ENCODE peak calls at places on chromosomes 4 and X, in five cellular contexts. V is fibroblast of mammary gland, D is lung, B is upper lobe of left lung, L is cardiac muscle cell. C is an unnamed sample.

GRCh38 chr4:132605551-132605950 is 543.5 kb upstream of the PCDH10 start:
- DNase-seq in V (no peak), D (no peak), B (no peak), L (no peak), C (no peak)

GRCh38 chrX:136168929-136169735 is 21.8 kb downstream of the FHL1 start:
- DNase-seq in V (peak; percentile 94), D (no peak), B (no peak), L (peak; percentile 26), C (peak; percentile 95)

GRCh38 chrX:129932792-129933321 is 26.9 kb downstream of the UTP14A start:
- DNase-seq in V (no peak), D (no peak), B (peak; percentile 21), L (no peak), C (peak; percentile 5)

GRCh38 chr4:123974419-123975105 is 578.0 kb downstream of the SPRY1 start:
- DNase-seq in V (no peak), D (no peak), B (no peak), L (no peak), C (no peak)

GRCh38 chrX:67648361-67648760 is 104.5 kb downstream of the AR start:
- DNase-seq in V (no peak), D (no peak), B (no peak), L (no peak), C (no peak)

GRCh38 chrX:129678176-129678880 is 23.6 kb upstream of the APLN start:
- DNase-seq in V (no peak), D (peak; percentile 35), B (peak; percentile 65), L (no peak), C (no peak)

GRCh38 chrX:102154218-102154860 is 1.4 kb downstream of the BEX5 start:
- DNase-seq in V (no peak), D (no peak), B (no peak), L (peak; percentile 5), C (no peak)

GRCh38 chr4:102420563-102421221 is 75.4 kb upstream of the SLC39A8 start:
- DNase-seq in V (peak; percentile 58), D (no peak), B (no peak), L (no peak), C (peak; percentile 72)

GRCh38 chr4:40124690-40125089 is 68.0 kb downstream of the N4BP2 start:
- DNase-seq in V (no peak), D (no peak), B (no peak), L (no peak), C (no peak)

GRCh38 chr4:40119344-40119743 is 62.7 kb downstream of the N4BP2 start:
- DNase-seq in V (no peak), D (no peak), B (no peak), L (no peak), C (no peak)

GRCh38 chr4:40121515-40121914 is 64.9 kb downstream of the N4BP2 start:
- DNase-seq in V (peak; percentile 88), D (no peak), B (peak; percentile 43), L (no peak), C (peak; percentile 25)

GRCh38 chr4:40122941-40123340 is 66.3 kb downstream of the N4BP2 start:
- DNase-seq in V (no peak), D (no peak), B (no peak), L (no peak), C (no peak)
- TF ChIP-seq CTCF in V (no peak), D (no peak), B (no peak), L (no peak), C (no peak)

DNA sequence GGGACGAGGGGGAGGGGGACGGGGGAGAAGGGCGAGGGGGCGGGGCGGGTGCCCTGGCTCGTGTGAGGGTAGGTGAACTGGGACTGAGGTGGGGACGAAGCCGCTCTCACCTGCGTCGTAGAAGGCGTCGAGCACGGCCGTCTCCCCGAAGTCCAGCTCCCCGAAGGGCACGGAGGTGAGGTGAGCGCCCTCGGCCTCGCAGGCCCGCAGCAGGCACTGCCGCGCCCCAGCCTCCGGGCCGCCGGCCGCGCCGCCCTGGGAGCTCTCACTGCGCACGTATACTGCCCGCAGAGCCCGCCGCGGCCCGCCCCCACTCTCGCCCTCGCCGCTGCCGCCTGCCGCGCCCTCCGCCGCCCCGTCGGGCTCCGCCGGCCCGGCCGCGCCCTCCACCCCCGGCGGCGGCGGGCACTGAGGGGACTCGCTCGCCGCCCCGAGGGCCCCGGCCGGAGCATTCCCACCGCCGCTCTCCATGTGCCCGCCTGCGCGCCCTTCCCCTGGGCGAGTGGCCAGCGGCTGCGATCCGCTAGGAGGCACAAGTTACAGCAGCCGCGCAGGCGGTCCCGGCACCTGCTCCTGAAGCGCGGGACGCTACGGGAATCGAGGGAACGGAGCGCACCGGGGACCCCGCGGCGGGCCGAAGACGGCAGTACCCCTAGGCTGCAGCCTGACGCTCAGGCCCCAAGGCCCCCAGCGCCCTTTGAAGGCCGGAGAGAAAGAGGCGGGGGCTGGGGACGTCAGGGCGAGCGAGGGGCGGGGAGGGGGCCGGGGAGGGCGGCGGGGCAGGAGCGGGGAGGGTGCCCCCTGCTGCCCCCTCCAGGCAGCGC is at the start of gene MAP3K15:
- DNase-seq in V (peak; percentile 3), D (peak; percentile 32), B (peak; percentile 42), L (peak; percentile 58), C (peak; percentile 2)
- TF ChIP-seq CTCF in V (no peak), D (no peak), B (peak; percentile 30), L (no peak), C (no peak)

GRCh38 chrX:144214651-144215050 is 330.8 kb downstream of the UBE2NL start:
- DNase-seq in V (no peak), D (no peak), B (no peak), L (no peak), C (no peak)

GRCh38 chrX:144219035-144219434 is 335.2 kb downstream of the UBE2NL start:
- DNase-seq in V (no peak), D (peak; percentile 32), B (peak; percentile 50), L (peak; percentile 48), C (no peak)
- TF ChIP-seq CTCF in V (no peak), D (no peak), B (no peak), L (no peak), C (no peak)

GRCh38 chr4:24260922-24261581 is 323.3 kb downstream of the DHX15 start:
- DNase-seq in V (peak; percentile 58), D (peak; percentile 38), B (no peak), L (no peak), C (no peak)
- TF ChIP-seq CTCF in V (no peak), D (no peak), B (no peak), L (no peak), C (no peak)

GRCh38 chrX:151488677-151489076 is 74.8 kb upstream of the PASD1 start:
- DNase-seq in V (no peak), D (no peak), B (no peak), L (peak; percentile 2), C (peak; percentile 1)
- TF ChIP-seq CTCF in V (no peak), D (no peak), B (no peak), L (no peak), C (peak; percentile 24)

DNA sequence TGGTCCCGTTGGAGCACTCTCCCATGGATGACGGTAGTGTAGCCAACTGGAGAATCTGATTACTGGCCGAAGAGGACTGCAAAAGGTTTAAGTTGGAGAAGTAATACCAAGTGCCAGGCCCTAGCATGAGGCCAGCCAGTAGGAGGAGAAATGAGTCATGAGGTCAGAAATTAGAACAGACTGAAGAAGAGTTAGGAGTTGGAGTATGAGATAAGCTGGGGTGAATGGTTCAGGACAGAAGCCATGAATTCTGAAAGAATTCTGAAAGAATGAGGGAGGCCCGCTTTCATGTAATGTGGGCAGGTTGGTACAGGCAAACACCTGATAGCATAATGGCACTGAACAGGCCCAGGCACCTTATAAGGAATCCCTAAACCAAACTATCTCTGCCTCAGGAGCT is 18.4 kb upstream of the STK26 start:
- DNase-seq in V (peak; percentile 1), D (no peak), B (no peak), L (no peak), C (no peak)
- TF ChIP-seq CTCF in V (no peak), D (no peak), B (no peak), L (no peak), C (no peak)

DNA sequence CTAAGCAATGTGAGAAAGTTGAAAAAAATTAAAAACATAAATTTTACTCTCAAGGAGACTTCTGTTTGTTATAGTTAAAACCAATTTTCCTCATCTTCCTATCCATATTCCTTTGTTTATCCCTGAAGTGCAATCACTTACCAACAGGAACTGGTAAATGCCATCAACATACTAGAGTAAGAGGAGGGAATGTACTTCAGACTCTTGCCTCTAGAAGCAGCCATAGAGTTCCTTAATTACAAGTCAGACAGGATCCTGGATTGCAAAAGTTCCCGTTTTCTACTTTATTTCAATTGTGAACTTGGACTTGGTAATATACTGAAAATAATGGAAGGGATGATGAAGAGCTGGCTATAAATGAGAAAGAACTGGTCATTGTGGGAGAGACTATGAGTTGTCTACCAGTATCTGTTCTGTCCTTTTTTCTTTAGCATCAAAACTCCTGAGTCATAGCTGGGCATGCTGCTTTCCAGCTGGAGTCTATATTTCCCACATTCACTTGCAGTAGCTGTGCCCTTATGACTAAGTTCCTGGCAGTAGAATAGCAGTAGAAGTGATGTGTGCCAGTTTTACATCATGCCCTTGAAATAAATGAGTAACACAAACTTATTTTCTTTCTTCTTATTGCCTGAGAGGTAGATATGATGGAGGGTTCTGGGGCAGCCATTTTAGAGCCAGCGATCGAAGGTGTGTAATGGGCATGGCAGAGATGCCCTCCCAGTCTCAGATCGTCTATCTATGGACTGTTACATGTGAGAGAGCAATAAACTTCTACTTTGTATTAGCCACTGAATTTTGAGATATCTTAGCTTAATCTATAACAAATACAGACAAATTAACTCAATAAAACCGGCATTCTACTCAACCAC is 26.8 kb upstream of the SPARCL1 start:
- DNase-seq in V (peak; percentile 97), D (no peak), B (no peak), L (no peak), C (peak; percentile 22)
- TF ChIP-seq CTCF in V (no peak), D (no peak), B (no peak), L (no peak), C (no peak)

DNA sequence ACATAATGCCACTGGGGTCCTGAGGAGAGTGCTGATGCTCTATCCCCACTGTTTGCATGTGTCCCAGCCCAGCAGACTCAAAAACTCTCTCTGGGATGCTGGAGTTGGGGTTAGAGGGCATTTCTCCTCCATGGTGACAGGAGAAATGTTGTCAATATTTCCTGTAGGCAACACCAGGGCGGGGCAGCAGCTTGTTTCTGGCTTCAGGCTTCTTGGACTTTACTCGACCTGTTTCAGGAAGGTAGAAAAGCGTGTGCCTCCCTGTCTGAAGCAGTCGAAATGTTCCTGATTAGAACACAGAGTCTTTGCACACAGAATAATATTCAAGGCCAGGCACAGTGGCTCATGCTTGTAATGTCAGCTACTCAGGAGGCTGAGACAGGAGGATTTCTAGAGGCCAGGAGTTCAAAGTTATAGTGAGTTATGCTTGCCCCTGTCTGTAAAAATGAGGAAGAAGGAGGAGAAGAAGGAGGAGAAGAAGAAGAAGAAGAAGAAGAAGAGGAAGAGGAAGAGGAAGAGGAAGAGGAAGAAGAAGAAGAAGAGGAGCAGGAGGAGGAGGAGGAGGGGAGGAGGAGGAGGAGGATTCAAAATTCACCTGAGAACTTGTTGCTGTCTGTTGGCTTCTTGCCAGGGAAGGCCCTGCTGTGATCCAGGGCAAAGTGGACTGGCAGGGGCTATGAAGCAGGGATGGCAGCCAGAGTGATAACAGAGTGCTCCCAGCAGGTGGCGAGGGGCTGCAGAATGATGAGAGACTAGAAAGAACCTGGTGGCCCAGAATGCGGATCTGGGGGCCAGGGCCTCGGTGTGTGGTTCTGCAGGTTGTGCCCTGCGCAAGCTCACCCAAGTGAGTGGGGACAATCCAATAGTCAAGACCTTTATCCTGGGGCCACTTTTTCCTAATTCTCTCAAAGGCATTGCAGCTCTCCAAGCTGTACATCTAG is 82.9 kb downstream of the RTL5 start:
- DNase-seq in V (no peak), D (no peak), B (no peak), L (no peak), C (no peak)
- TF ChIP-seq CTCF in V (no peak), D (no peak), B (no peak), L (no peak), C (no peak)